ENCODE peak calls at places on chromosome 2, in four cellular contexts. Q is PC-3, E is HCT116, N is GM23248. P is an unnamed sample.

GRCh38 chr2:223744580-223744979 is 92.8 kb downstream of the AP1S3 start:
- DNase-seq in Q (no peak), N (no peak), E (no peak), P (no peak)

GRCh38 chr2:11213090-11213638 is 57.9 kb downstream of the SLC66A3 start:
- DNase-seq in Q (peak; percentile 28), N (peak; percentile 73), E (no peak), P (no peak)

GRCh38 chr2:109535217-109535946 is 78.4 kb downstream of the SEPTIN10 start:
- DNase-seq in N (peak; percentile 52), E (no peak), Q (no peak), P (no peak)

GRCh38 chr2:108412995-108413726 is 35.4 kb downstream of the SULT1C4 start:
- DNase-seq in Q (peak; percentile 98), E (peak; percentile 4), N (peak; percentile 84), P (no peak)

GRCh38 chr2:429575-430254 is 141.8 kb upstream of the ALKAL2 start:
- DNase-seq in N (no peak), Q (no peak), E (no peak), P (peak; percentile 23)

GRCh38 chr2:241882090-241882625 is 12.6 kb downstream of the RTP5 start:
- DNase-seq in Q (peak; percentile 41), N (peak; percentile 51), E (no peak), P (peak; percentile 61)

GRCh38 chr2:75952173-75952572 is 241.5 kb upstream of the GCFC2 start:
- DNase-seq in Q (no peak), E (no peak), N (no peak), P (no peak)

GRCh38 chr2:88187038-88187676 is 17.0 kb downstream of the THNSL2 start:
- DNase-seq in E (peak; percentile 61), N (peak; percentile 69), Q (peak; percentile 77), P (peak; percentile 19)

GRCh38 chr2:238290715-238291549 is 2.5 kb upstream of the PER2 start:
- DNase-seq in N (no peak), Q (no peak), E (no peak), P (no peak)

GRCh38 chr2:516131-516530 is 161.1 kb downstream of the TMEM18 start:
- DNase-seq in E (no peak), Q (no peak), N (no peak), P (no peak)

GRCh38 chr2:159010340-159010739 is 41.9 kb downstream of the TANC1 start:
- DNase-seq in N (peak; percentile 91), Q (peak; percentile 71), E (no peak), P (no peak)

GRCh38 chr2:74267068-74267467 is 68.7 kb downstream of the MTHFD2 start:
- DNase-seq in Q (peak; percentile 76), E (peak; percentile 53), N (no peak), P (peak; percentile 68)

GRCh38 chr2:234629596-234629995 is 132.7 kb upstream of the ARL4C start:
- DNase-seq in N (no peak), E (no peak), Q (no peak), P (no peak)

GRCh38 chr2:9655441-9656269 is 24.9 kb upstream of the YWHAQ start:
- DNase-seq in E (no peak), N (peak; percentile 96), Q (peak; percentile 84), P (no peak)

GRCh38 chr2:232761301-232761907 is 15.0 kb downstream of the KCNJ13 start:
- DNase-seq in E (peak; percentile 28), N (peak; percentile 50), Q (peak; percentile 66), P (peak; percentile 70)

GRCh38 chr2:240499309-240500301 is 58.2 kb downstream of the ANKMY1 start:
- DNase-seq in Q (no peak), E (no peak), N (no peak), P (no peak)

GRCh38 chr2:164203131-164203530 is 418.2 kb downstream of the GRB14 start:
- DNase-seq in Q (no peak), E (no peak), N (peak; percentile 49), P (no peak)

GRCh38 chr2:112065966-112066365 is 10.9 kb downstream of the TMEM87B start:
- DNase-seq in Q (peak; percentile 67), E (no peak), N (peak; percentile 80), P (no peak)

GRCh38 chr2:112891333-112891950 is 19.5 kb upstream of the IL37 start:
- DNase-seq in Q (peak; percentile 84), E (peak; percentile 72), N (no peak), P (no peak)

GRCh38 chr2:147297820-147298219 is 547.0 kb upstream of the ACVR2A start:
- DNase-seq in N (no peak), E (no peak), Q (peak; percentile 10), P (peak; percentile 24)

GRCh38 chr2:121688820-121689219 is 39.6 kb upstream of the CLASP1 start:
- DNase-seq in E (no peak), N (no peak), Q (no peak), P (no peak)

GRCh38 chr2:53129851-53130250 is 637.8 kb upstream of the CHAC2 start:
- DNase-seq in N (peak; percentile 80), E (peak; percentile 28), Q (peak; percentile 76), P (no peak)

GRCh38 chr2:101308432-101309210 is at the start of gene RNF149:
- DNase-seq in E (peak; percentile 72), Q (peak; percentile 92), N (peak; percentile 96), P (peak; percentile 80)

GRCh38 chr2:168679741-168680140 is 122.7 kb upstream of the NOSTRIN start:
- DNase-seq in N (no peak), E (no peak), Q (no peak), P (no peak)

GRCh38 chr2:126029316-126029715 is 626.6 kb upstream of the GYPC start:
- DNase-seq in E (no peak), N (no peak), Q (no peak), P (no peak)

GRCh38 chr2:229059331-229060033 is 211.6 kb downstream of the PID1 start:
- DNase-seq in E (no peak), N (no peak), Q (no peak), P (no peak)

GRCh38 chr2:60627412-60627811 is 74.0 kb upstream of the BCL11A start:
- DNase-seq in N (no peak), Q (no peak), E (no peak), P (no peak)

GRCh38 chr2:239472220-239472775 is 71.5 kb upstream of the HDAC4 start:
- DNase-seq in N (no peak), Q (no peak), E (no peak), P (no peak)

DNA sequence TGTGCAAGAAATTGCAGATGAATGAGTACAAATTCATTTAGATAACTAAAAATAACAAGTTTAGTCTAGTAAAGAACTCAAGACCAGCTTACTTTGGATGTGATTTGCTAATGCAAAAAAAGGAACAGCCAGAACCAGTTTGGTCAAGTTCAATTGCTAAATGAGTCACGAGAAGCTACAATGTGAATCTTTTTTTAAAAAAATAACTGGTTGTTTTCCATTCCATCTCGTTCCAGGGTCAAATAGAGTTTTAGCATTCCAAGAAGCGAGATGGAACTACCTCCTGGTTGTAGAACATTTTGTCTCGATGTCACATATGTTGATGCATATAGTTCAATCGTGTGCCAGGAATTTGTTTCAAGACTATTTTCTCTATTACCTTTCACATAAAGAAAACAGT is 65.0 kb upstream of the IKZF2 start:
- DNase-seq in E (no peak), Q (peak; percentile 67), N (peak; percentile 46), P (no peak)
- H3K4me1 ChIP-seq in E (no peaks in the 10 kb centered on the region), Q (peaks cover 12% of the 10 kb centered on the region), N (no peaks in the 10 kb centered on the region), P (peaks cover 6% of the 10 kb centered on the region)

GRCh38 chr2:19899853-19900525 is 1.8 kb downstream of the TTC32 start:
- DNase-seq in Q (peak; percentile 43), N (peak; percentile 28), E (no peak), P (peak; percentile 12)
- H2AFZ ChIP-seq in Q (peak overlapping the region; percentile 95), N (peak overlapping the region; percentile 97), E (no peak overlapping the region), P (peak overlapping the region; percentile 83)

DNA sequence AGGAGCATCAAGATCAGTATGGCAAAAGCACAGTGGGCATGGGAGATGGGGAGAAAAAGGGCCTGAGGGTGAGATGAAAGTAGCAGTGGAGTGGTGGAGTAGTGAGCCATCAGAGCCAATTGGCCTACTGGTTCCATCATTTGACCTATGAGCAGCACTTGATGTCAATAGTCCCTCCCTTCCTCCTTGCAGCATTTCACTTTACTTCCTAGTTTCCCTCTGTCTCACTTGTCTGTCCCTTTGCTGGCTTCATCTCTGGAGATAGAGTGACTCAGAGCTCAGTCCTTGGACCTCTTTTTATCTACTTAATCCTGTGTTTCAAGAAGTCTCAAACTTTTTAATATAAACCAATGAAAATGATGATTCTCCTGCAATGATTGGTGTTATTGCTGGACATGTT is 32.1 kb downstream of the FBXO48 start:
- DNase-seq in E (no peak), Q (no peak), N (no peak), P (no peak)
- TF ChIP-seq EZH2phosphoT487 in E (no peak), Q (no peak), N (no peak), P (no peak)

GRCh38 chr2:201638331-201638730 is 5.0 kb downstream of the TMEM237 start:
- DNase-seq in Q (no peak), N (no peak), E (no peak), P (no peak)
- H3K4me1 ChIP-seq in Q (no peaks in the 10 kb centered on the region), N (no peaks in the 10 kb centered on the region), E (peaks cover 4% of the 10 kb centered on the region), P (peaks cover 9% of the 10 kb centered on the region)

GRCh38 chr2:226797989-226798421 is 1.6 kb downstream of the IRS1 start:
- DNase-seq in E (no peak), N (peak; percentile 72), Q (no peak), P (no peak)

GRCh38 chr2:226799976-226800940 is 638 bp upstream of the IRS1 start:
- DNase-seq in Q (peak; percentile 54), N (peak; percentile 50), E (no peak), P (peak; percentile 47)

GRCh38 chr2:226797289-226797988 is 2.2 kb downstream of the IRS1 start:
- DNase-seq in Q (peak; percentile 84), E (no peak), N (peak; percentile 86), P (no peak)

GRCh38 chr2:226799211-226799975 is at the start of gene IRS1:
- DNase-seq in E (peak; percentile 32), N (peak; percentile 89), Q (peak; percentile 75), P (peak; percentile 87)

DNA sequence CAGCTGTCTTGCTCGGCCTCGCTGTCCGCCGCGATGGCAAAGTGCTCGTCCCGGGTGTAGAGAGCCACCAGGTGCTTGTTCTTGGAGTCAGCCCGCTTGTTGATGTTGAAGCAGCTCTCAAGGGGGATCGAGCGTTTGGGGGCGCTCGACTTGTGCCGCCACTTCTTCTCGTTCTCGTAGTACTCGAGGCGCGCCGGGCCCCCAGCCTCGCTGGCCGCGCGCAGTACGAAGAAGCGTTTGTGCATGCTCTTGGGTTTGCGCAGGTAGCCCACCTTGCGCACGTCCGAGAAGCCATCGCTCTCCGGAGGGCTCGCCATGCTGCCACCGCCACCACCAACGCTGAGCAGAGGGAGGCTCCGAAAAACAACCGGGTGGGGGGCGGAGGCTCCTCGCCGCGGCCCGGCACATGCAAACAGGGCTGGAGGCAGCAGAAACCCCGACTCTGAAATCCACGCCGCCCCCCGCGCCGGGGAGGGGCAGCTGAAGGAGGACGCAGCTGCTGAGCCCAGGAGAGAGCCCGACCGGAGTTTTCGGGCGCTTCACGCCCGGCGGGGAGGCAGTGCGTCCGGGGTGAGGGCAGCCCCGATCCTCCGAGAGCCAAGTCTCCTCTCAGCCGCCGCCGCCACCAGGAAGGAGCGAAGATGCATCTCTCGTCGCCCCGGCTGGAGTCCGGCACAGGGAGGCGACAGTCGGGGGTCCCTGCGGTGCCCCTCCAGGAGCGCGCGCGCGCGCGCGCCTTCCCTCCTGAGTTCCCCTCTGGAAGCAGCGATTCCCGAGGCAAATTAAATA is 1.0 kb downstream of the IRS1 start:
- DNase-seq in Q (peak; percentile 18), N (peak; percentile 69), E (no peak), P (peak; percentile 89)
- H2AFZ ChIP-seq in Q (no peak overlapping the region), N (peak overlapping the region; percentile 61), E (no peak overlapping the region), P (peak overlapping the region; percentile 54)

GRCh38 chr2:96637385-96638143 is 548 bp downstream of the KANSL3 start:
- DNase-seq in Q (peak; percentile 84), N (peak; percentile 97), E (peak; percentile 56), P (peak; percentile 66)
- TF ChIP-seq EZH2phosphoT487 in Q (no peak), N (no peak), E (no peak), P (no peak)

GRCh38 chr2:207163053-207163814 is 2.5 kb downstream of the KLF7 start:
- DNase-seq in Q (peak; percentile 97), N (peak; percentile 96), E (peak; percentile 74), P (no peak)
- H3K4me1 ChIP-seq in Q (peaks cover 44% of the 10 kb centered on the region), N (peaks cover 48% of the 10 kb centered on the region), E (peaks cover 54% of the 10 kb centered on the region), P (no peaks in the 10 kb centered on the region)

P was measured in OCI-LY7.